ENCODE peak calls at places on chromosomes 3 and 15, in nine cellular contexts. One of them, this sample, is unnamed.

GRCh38 chr3:111547645-111548044 is 5.6 kb downstream of the CD96 start:
- DNase-seq in right lobe of liver: no peak
- DNase-seq in vagina: no peak
- DNase-seq in adrenal gland: no peak
- DNase-seq in transverse colon: peak; percentile 14
- DNase-seq in lung: no peak
- DNase-seq in osteoblast: no peak
- DNase-seq in tibial artery: no peak
- DNase-seq in endothelial cell of umbilical vein: no peak
- DNase-seq in this sample: no peak

GRCh38 chr3:141738636-141739363 is 702 bp downstream of the RNF7 start:
- DNase-seq in right lobe of liver: no peak
- DNase-seq in vagina: no peak
- DNase-seq in adrenal gland: peak; percentile 24
- DNase-seq in transverse colon: peak; percentile 82
- DNase-seq in lung: no peak
- DNase-seq in osteoblast: peak; percentile 58
- DNase-seq in tibial artery: no peak
- DNase-seq in endothelial cell of umbilical vein: peak; percentile 62
- DNase-seq in this sample: peak; percentile 30

GRCh38 chr3:165854696-165855095 is 17.5 kb upstream of the BCHE start:
- DNase-seq in right lobe of liver: no peak
- DNase-seq in vagina: no peak
- DNase-seq in adrenal gland: no peak
- DNase-seq in transverse colon: no peak
- DNase-seq in lung: no peak
- DNase-seq in osteoblast: no peak
- DNase-seq in tibial artery: no peak
- DNase-seq in endothelial cell of umbilical vein: peak; percentile 36
- DNase-seq in this sample: peak; percentile 42

GRCh38 chr3:15636028-15636709 is 34.6 kb downstream of the BTD start:
- DNase-seq in right lobe of liver: no peak
- DNase-seq in vagina: no peak
- DNase-seq in adrenal gland: no peak
- DNase-seq in transverse colon: no peak
- DNase-seq in lung: no peak
- DNase-seq in osteoblast: peak; percentile 73
- DNase-seq in tibial artery: no peak
- DNase-seq in endothelial cell of umbilical vein: peak; percentile 96
- DNase-seq in this sample: peak; percentile 93

GRCh38 chr3:138220242-138220641 is 33.1 kb downstream of the ARMC8 start:
- DNase-seq in right lobe of liver: no peak
- DNase-seq in vagina: no peak
- DNase-seq in adrenal gland: no peak
- DNase-seq in transverse colon: no peak
- DNase-seq in lung: no peak
- DNase-seq in osteoblast: no peak
- DNase-seq in tibial artery: no peak
- DNase-seq in endothelial cell of umbilical vein: no peak
- DNase-seq in this sample: no peak

GRCh38 chr3:178735032-178735674 is 198.9 kb downstream of the KCNMB2 start:
- DNase-seq in right lobe of liver: no peak
- DNase-seq in vagina: no peak
- DNase-seq in adrenal gland: no peak
- DNase-seq in transverse colon: no peak
- DNase-seq in lung: no peak
- DNase-seq in osteoblast: peak; percentile 46
- DNase-seq in tibial artery: no peak
- DNase-seq in endothelial cell of umbilical vein: no peak
- DNase-seq in this sample: no peak

GRCh38 chr3:66404903-66405700 is 95.7 kb downstream of the LRIG1 start:
- DNase-seq in right lobe of liver: no peak
- DNase-seq in vagina: no peak
- DNase-seq in adrenal gland: no peak
- DNase-seq in transverse colon: no peak
- DNase-seq in lung: no peak
- DNase-seq in osteoblast: peak; percentile 74
- DNase-seq in tibial artery: no peak
- DNase-seq in endothelial cell of umbilical vein: no peak
- DNase-seq in this sample: no peak

GRCh38 chr3:134353831-134354611 is 20.2 kb downstream of the AMOTL2 start:
- DNase-seq in right lobe of liver: peak; percentile 86
- DNase-seq in vagina: no peak
- DNase-seq in adrenal gland: no peak
- DNase-seq in transverse colon: peak; percentile 38
- DNase-seq in lung: peak; percentile 49
- DNase-seq in osteoblast: peak; percentile 5
- DNase-seq in tibial artery: no peak
- DNase-seq in endothelial cell of umbilical vein: no peak
- DNase-seq in this sample: no peak

GRCh38 chr3:116127464-116127863 is 317.8 kb downstream of the LSAMP start:
- DNase-seq in right lobe of liver: no peak
- DNase-seq in vagina: no peak
- DNase-seq in adrenal gland: no peak
- DNase-seq in transverse colon: no peak
- DNase-seq in lung: no peak
- DNase-seq in osteoblast: no peak
- DNase-seq in tibial artery: no peak
- DNase-seq in endothelial cell of umbilical vein: no peak
- DNase-seq in this sample: no peak

GRCh38 chr3:71247221-71247947 is 336.1 kb downstream of the FOXP1 start:
- DNase-seq in right lobe of liver: peak; percentile 55
- DNase-seq in vagina: no peak
- DNase-seq in adrenal gland: no peak
- DNase-seq in transverse colon: no peak
- DNase-seq in lung: no peak
- DNase-seq in osteoblast: peak; percentile 87
- DNase-seq in tibial artery: no peak
- DNase-seq in endothelial cell of umbilical vein: no peak
- DNase-seq in this sample: peak; percentile 73

GRCh38 chr15:51861557-51862350 is 32.3 kb downstream of the TMOD3 start:
- DNase-seq in right lobe of liver: no peak
- DNase-seq in vagina: no peak
- DNase-seq in adrenal gland: no peak
- DNase-seq in transverse colon: no peak
- DNase-seq in lung: no peak
- DNase-seq in osteoblast: no peak
- DNase-seq in tibial artery: no peak
- DNase-seq in endothelial cell of umbilical vein: peak; percentile 67
- DNase-seq in this sample: no peak

DNA sequence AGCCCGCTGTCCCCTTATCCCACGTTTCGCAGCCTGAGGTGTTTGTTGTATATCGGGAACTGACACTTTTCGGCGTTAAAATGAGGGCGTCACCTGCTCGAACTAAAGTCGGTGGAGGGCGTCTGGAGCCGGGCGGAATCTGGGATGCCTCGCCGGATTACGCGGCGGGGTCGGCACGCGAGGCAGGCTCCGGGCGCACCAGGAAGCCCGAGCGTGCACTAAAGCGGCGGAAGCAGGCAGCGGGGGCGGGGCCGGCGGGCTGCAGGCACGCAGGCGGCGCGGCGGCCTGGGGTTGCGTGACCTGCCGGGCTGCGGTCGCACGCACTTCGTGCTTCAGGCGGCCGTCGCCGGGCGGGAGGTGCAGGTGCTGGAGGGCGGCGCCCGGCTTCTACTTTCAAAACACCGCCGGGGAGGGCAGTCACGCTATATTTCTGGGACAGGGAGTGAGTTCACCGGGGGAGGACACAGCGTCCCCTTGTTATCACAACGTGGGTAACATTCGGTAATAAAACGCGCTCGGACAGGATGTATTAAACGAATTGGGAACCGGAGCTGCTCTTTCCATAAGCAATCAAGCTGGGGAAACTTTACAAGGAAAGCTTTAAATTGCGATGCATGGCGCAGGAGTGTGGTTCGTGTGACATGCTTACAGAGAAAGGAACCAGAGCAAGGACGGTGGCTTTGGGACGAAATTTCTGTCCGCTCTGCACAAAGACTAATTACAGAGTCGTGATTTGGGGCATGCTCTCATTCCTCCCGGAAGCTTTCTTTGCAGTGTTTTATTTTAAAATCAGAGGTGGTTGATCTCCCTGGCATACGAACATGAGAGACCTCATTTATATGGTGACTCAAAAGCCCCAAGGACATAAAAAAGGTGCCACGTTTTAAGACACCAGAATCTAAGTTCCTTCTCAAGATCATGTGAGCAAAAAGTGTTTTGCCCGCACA is 9.1 kb upstream of the LEKR1 start:
- DNase-seq in right lobe of liver: peak; percentile 94
- DNase-seq in vagina: no peak
- DNase-seq in adrenal gland: peak; percentile 86
- DNase-seq in transverse colon: peak; percentile 91
- DNase-seq in lung: peak; percentile 86
- DNase-seq in osteoblast: peak; percentile 97
- DNase-seq in tibial artery: peak; percentile 74
- DNase-seq in endothelial cell of umbilical vein: peak; percentile 86
- DNase-seq in this sample: peak; percentile 91
- TF ChIP-seq CTCF in right lobe of liver: peak; percentile 15
- TF ChIP-seq CTCF in vagina: no peak
- TF ChIP-seq CTCF in adrenal gland: no peak
- TF ChIP-seq CTCF in transverse colon: peak; percentile 15
- TF ChIP-seq CTCF in lung: no peak
- TF ChIP-seq CTCF in osteoblast: no peak
- TF ChIP-seq CTCF in tibial artery: peak; percentile 7
- TF ChIP-seq CTCF in endothelial cell of umbilical vein: no peak
- TF ChIP-seq CTCF in this sample: no peak

DNA sequence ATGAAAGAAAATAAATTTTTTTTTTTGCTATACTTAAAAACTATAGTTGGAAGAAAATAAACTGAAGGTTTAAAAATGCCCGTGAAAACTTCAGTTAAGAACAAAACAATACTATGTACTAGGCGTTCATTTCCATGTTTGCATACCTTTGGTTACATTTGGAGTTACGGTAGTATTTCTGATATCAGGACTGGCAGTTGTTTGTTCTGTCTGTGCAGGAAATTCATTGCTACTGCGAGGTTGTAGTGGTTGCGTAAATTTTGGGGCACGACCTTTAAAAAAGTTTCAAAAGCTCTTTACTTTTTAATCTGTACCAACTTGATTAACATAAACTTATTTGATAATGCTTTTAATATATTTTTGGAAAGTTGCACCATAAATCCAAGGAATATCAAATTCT is 47.9 kb downstream of the ST3GAL6 start:
- DNase-seq in right lobe of liver: peak; percentile 61
- DNase-seq in vagina: no peak
- DNase-seq in adrenal gland: no peak
- DNase-seq in transverse colon: no peak
- DNase-seq in lung: no peak
- DNase-seq in osteoblast: no peak
- DNase-seq in tibial artery: no peak
- DNase-seq in endothelial cell of umbilical vein: peak; percentile 51
- DNase-seq in this sample: no peak
- H3K36me3 ChIP-seq in right lobe of liver: no peaks in the 10 kb centered on the region
- H3K36me3 ChIP-seq in vagina: peaks cover 14% of the 10 kb centered on the region
- H3K36me3 ChIP-seq in adrenal gland: no peaks in the 10 kb centered on the region
- H3K36me3 ChIP-seq in transverse colon: peaks cover 17% of the 10 kb centered on the region
- H3K36me3 ChIP-seq in lung: peaks cover 16% of the 10 kb centered on the region
- H3K36me3 ChIP-seq in osteoblast: peaks cover 89% of the 10 kb centered on the region
- H3K36me3 ChIP-seq in tibial artery: peaks cover 23% of the 10 kb centered on the region
- H3K36me3 ChIP-seq in endothelial cell of umbilical vein: peaks cover 5% of the 10 kb centered on the region
- H3K36me3 ChIP-seq in this sample: peaks cover 76% of the 10 kb centered on the region

DNA sequence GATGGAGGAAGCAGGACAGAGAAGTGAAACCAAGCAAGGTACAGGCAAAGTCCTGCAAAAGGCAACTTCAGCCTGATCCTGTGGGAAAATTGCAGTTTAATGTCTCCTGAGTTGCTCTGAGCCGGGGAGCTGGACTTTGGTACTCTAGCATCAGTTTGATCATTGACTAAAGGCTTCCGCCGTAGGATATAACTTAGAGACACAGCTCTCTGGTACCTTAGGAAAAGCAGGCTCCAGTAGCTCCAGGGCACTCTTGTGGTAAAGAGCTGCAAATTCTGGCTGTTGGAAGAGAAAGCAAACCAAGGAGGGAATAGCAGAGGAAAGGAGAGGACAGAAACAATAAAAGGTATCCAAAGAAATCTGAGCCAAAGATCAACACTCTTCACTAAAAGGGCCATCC is 521.1 kb downstream of the PLOD2 start:
- DNase-seq in right lobe of liver: no peak
- DNase-seq in vagina: no peak
- DNase-seq in adrenal gland: no peak
- DNase-seq in transverse colon: no peak
- DNase-seq in lung: no peak
- DNase-seq in osteoblast: no peak
- DNase-seq in tibial artery: no peak
- DNase-seq in endothelial cell of umbilical vein: no peak
- DNase-seq in this sample: no peak
- TF ChIP-seq CTCF in right lobe of liver: no peak
- TF ChIP-seq CTCF in vagina: no peak
- TF ChIP-seq CTCF in adrenal gland: no peak
- TF ChIP-seq CTCF in transverse colon: no peak
- TF ChIP-seq CTCF in lung: no peak
- TF ChIP-seq CTCF in osteoblast: no peak
- TF ChIP-seq CTCF in tibial artery: no peak
- TF ChIP-seq CTCF in endothelial cell of umbilical vein: no peak
- TF ChIP-seq CTCF in this sample: no peak

GRCh38 chr3:88142094-88142624 is 7.6 kb upstream of the C3orf38 start:
- DNase-seq in right lobe of liver: no peak
- DNase-seq in vagina: no peak
- DNase-seq in adrenal gland: no peak
- DNase-seq in transverse colon: no peak
- DNase-seq in lung: no peak
- DNase-seq in osteoblast: peak; percentile 45
- DNase-seq in tibial artery: no peak
- DNase-seq in endothelial cell of umbilical vein: no peak
- DNase-seq in this sample: no peak

GRCh38 chr3:88141458-88142083 is 8.2 kb upstream of the C3orf38 start:
- DNase-seq in right lobe of liver: no peak
- DNase-seq in vagina: no peak
- DNase-seq in adrenal gland: no peak
- DNase-seq in transverse colon: no peak
- DNase-seq in lung: no peak
- DNase-seq in osteoblast: no peak
- DNase-seq in tibial artery: no peak
- DNase-seq in endothelial cell of umbilical vein: no peak
- DNase-seq in this sample: no peak

GRCh38 chr3:88132894-88133293 is 16.9 kb upstream of the C3orf38 start:
- DNase-seq in right lobe of liver: no peak
- DNase-seq in vagina: no peak
- DNase-seq in adrenal gland: no peak
- DNase-seq in transverse colon: no peak
- DNase-seq in lung: no peak
- DNase-seq in osteoblast: no peak
- DNase-seq in tibial artery: no peak
- DNase-seq in endothelial cell of umbilical vein: no peak
- DNase-seq in this sample: no peak

GRCh38 chr3:88133711-88134263 is 16.0 kb upstream of the C3orf38 start:
- DNase-seq in right lobe of liver: no peak
- DNase-seq in vagina: no peak
- DNase-seq in adrenal gland: no peak
- DNase-seq in transverse colon: no peak
- DNase-seq in lung: no peak
- DNase-seq in osteoblast: no peak
- DNase-seq in tibial artery: no peak
- DNase-seq in endothelial cell of umbilical vein: no peak
- DNase-seq in this sample: no peak

GRCh38 chr3:88137836-88138235 is 11.9 kb upstream of the C3orf38 start:
- DNase-seq in right lobe of liver: no peak
- DNase-seq in vagina: no peak
- DNase-seq in adrenal gland: no peak
- DNase-seq in transverse colon: no peak
- DNase-seq in lung: no peak
- DNase-seq in osteoblast: peak; percentile 34
- DNase-seq in tibial artery: no peak
- DNase-seq in endothelial cell of umbilical vein: no peak
- DNase-seq in this sample: no peak
- H3K36me3 ChIP-seq in right lobe of liver: peaks cover 12% of the 10 kb centered on the region
- H3K36me3 ChIP-seq in vagina: peaks cover 20% of the 10 kb centered on the region
- H3K36me3 ChIP-seq in adrenal gland: no peaks in the 10 kb centered on the region
- H3K36me3 ChIP-seq in transverse colon: peaks cover 9% of the 10 kb centered on the region
- H3K36me3 ChIP-seq in lung: peaks cover 4% of the 10 kb centered on the region
- H3K36me3 ChIP-seq in osteoblast: peaks cover 21% of the 10 kb centered on the region
- H3K36me3 ChIP-seq in tibial artery: peaks cover 24% of the 10 kb centered on the region
- H3K36me3 ChIP-seq in endothelial cell of umbilical vein: peaks cover 2% of the 10 kb centered on the region
- H3K36me3 ChIP-seq in this sample: peaks cover 11% of the 10 kb centered on the region

GRCh38 chr3:119600732-119601131 is 3.0 kb downstream of the PLA1A start:
- DNase-seq in right lobe of liver: no peak
- DNase-seq in vagina: peak; percentile 69
- DNase-seq in adrenal gland: peak; percentile 48
- DNase-seq in transverse colon: no peak
- DNase-seq in lung: no peak
- DNase-seq in osteoblast: no peak
- DNase-seq in tibial artery: no peak
- DNase-seq in endothelial cell of umbilical vein: no peak
- DNase-seq in this sample: no peak
- TF ChIP-seq CTCF in right lobe of liver: peak; percentile 26
- TF ChIP-seq CTCF in vagina: no peak
- TF ChIP-seq CTCF in adrenal gland: peak; percentile 65
- TF ChIP-seq CTCF in transverse colon: no peak
- TF ChIP-seq CTCF in lung: no peak
- TF ChIP-seq CTCF in osteoblast: peak; percentile 59
- TF ChIP-seq CTCF in tibial artery: no peak
- TF ChIP-seq CTCF in endothelial cell of umbilical vein: peak; percentile 47
- TF ChIP-seq CTCF in this sample: peak; percentile 60

This sample was measured in brain microvascular endothelial cell.